ENCODE peak calls at places on chromosome 20, in six cellular contexts. K is SK-N-SH, C is HCT116, H is K562, M is GM12878, U is HepG2. Q is an unnamed sample.

GRCh38 chr20:44702776-44703175 is 12.4 kb upstream of the CCN5 start:
- DNase-seq in M (no peak), H (no peak), U (no peak), K (no peak), C (no peak), Q (no peak)

GRCh38 chr20:41217422-41217821 is 80.1 kb downstream of the PLCG1 start:
- DNase-seq in M (no peak), K (no peak), C (no peak), H (no peak), U (no peak), Q (no peak)

GRCh38 chr20:20461526-20461925 is 93.6 kb downstream of the INSM1 start:
- DNase-seq in U (no peak), M (no peak), C (no peak), H (no peak), K (no peak), Q (no peak)

GRCh38 chr20:48019496-48019895 is 234.2 kb upstream of the SULF2 start:
- DNase-seq in M (no peak), K (no peak), U (no peak), H (no peak), C (no peak), Q (no peak)

GRCh38 chr20:9353916-9354276 is 160.5 kb upstream of the LAMP5 start:
- DNase-seq in H (no peak), M (no peak), U (no peak), C (no peak), K (no peak), Q (no peak)

GRCh38 chr20:23548408-23548807 is 19.9 kb downstream of the CST9L start:
- DNase-seq in U (no peak), K (no peak), M (no peak), C (no peak), H (no peak), Q (no peak)

GRCh38 chr20:52749020-52749419 is 223.1 kb upstream of the TSHZ2 start:
- DNase-seq in H (no peak), K (peak; percentile 22), M (no peak), C (no peak), U (no peak), Q (no peak)

GRCh38 chr20:10090588-10091166 is 55.9 kb downstream of the ANKEF1 start:
- DNase-seq in H (peak; percentile 11), U (peak; percentile 63), C (peak; percentile 38), M (no peak), K (peak; percentile 50), Q (peak; percentile 48)

GRCh38 chr20:18971574-18971973 is 158.0 kb downstream of the SCP2D1 start:
- DNase-seq in U (no peak), K (no peak), H (no peak), C (no peak), M (no peak), Q (no peak)

GRCh38 chr20:44747166-44748004 is 1.7 kb downstream of the KCNK15 start:
- DNase-seq in H (peak; percentile 74), C (peak; percentile 89), K (peak; percentile 86), U (peak; percentile 64), M (no peak), Q (peak; percentile 69)

GRCh38 chr20:63680427-63680826 is 16.0 kb upstream of the TNFRSF6B start:
- DNase-seq in C (no peak), U (no peak), K (no peak), M (no peak), H (no peak), Q (no peak)

GRCh38 chr20:51404297-51405060 is 138.0 kb downstream of the NFATC2 start:
- DNase-seq in H (no peak), C (no peak), K (no peak), M (peak; percentile 80), U (no peak), Q (no peak)

GRCh38 chr20:63274381-63275228 is 2.0 kb downstream of the ARFGAP1 start:
- DNase-seq in C (no peak), H (no peak), U (no peak), M (no peak), K (no peak), Q (no peak)

GRCh38 chr20:41003143-41003932 is 25.3 kb upstream of the TOP1 start:
- DNase-seq in H (peak; percentile 61), U (peak; percentile 99), C (peak; percentile 98), M (no peak), K (no peak), Q (peak; percentile 98)

GRCh38 chr20:50260480-50261221 is 70.0 kb downstream of the CEBPB start:
- DNase-seq in M (no peak), K (no peak), C (no peak), H (peak; percentile 33), U (no peak), Q (no peak)

GRCh38 chr20:62782149-62782892 is 14.0 kb upstream of the MRGBP start:
- DNase-seq in K (no peak), H (no peak), M (no peak), U (peak; percentile 53), C (no peak), Q (no peak)

GRCh38 chr20:44034451-44034850 is 119.8 kb downstream of the TOX2 start:
- DNase-seq in C (no peak), H (no peak), M (no peak), U (no peak), K (no peak), Q (no peak)

DNA sequence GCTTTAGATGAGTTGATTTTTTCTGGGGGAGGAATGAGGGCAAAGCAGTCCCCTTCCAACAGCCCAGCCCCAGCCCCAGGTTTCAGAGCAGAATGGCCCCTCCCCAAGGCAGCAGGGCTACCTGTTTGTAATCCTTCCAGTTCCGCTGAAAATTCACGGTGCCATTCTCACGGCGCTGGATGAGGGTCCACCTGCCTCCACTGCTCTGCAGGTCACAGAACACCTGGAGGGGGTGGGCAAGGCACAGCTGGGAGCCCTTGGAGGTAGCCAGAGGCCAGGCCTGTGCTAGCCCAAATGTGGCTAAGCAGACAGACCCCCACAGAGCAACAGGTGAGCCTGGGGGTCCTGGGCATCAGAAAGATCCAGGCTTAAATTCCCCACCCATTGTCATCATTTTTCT is 36.5 kb downstream of the ANGPT4 start:
- DNase-seq in H (no peak), M (no peak), U (no peak), C (no peak), K (no peak), Q (no peak)
- TF ChIP-seq REST in H (no peak), M (no peak), U (no peak), C (no peak), K (no peak), Q (no peak)

DNA sequence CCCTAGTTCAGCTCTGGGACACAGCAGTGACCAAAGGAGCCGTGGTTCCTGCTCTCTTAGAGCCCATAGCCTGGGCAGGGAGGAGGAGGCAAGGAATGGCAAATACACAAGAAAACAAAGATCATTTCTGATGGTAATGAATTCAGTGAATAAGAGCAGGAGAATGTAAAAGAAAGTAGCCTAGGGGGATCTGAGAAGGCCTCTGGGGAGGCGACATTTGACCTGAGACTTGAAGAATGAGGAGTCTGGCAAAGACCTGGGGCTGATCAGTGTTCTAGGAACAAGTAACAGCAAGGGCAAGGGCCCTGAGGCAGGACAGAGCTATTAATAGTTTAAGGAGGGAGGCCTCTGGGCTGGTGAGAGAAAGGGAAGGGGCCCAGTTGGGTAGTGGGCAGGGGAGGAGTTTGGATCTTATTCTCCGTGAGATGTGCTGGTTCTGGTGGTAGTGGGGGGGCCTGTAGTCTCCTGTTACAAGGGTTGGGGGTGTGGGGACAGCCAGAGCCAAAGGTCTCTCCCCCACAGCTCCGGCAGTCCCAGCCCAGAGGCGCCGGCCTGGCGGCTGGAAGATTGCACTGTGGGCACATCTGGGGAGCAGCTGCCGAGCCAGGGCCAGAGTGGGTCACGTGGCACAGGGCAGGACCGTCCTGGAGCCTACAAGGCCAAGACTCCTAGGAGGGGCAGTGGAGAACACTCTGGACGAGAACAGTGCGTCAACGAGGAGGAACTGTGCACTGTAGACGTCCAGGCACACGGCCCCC is 9.3 kb upstream of the ID1 start:
- DNase-seq in C (peak; percentile 57), U (peak; percentile 96), K (peak; percentile 90), M (no peak), H (peak; percentile 26), Q (no peak)
- TF ChIP-seq SIN3A in C (no peak), U (no peak), K (no peak), M (no peak), H (no peak), Q (no peak)

GRCh38 chr20:54113553-54113952 is 43.2 kb upstream of the BCAS1 start:
- DNase-seq in K (no peak), C (no peak), U (no peak), M (no peak), H (no peak), Q (no peak)
- TF ChIP-seq REST in K (no peak), C (no peak), U (no peak), M (no peak), H (no peak), Q (no peak)

GRCh38 chr20:3188823-3189413 is 15.6 kb downstream of the DDRGK1 start:
- DNase-seq in C (no peak), H (no peak), M (no peak), K (no peak), U (no peak), Q (no peak)
- TF ChIP-seq SIN3A in C (no peak), H (no peak), M (no peak), K (no peak), U (no peak), Q (no peak)

GRCh38 chr20:33976959-33977358 is 16.8 kb upstream of the RALY start:
- DNase-seq in C (no peak), K (no peak), U (no peak), H (no peak), M (no peak), Q (no peak)

GRCh38 chr20:33969563-33969962 is 24.1 kb upstream of the RALY start:
- DNase-seq in H (no peak), U (no peak), K (no peak), M (no peak), C (no peak), Q (no peak)

GRCh38 chr20:33970229-33970628 is 23.5 kb upstream of the RALY start:
- DNase-seq in H (no peak), U (no peak), K (no peak), C (no peak), M (no peak), Q (no peak)

GRCh38 chr20:33967126-33967525 is 26.6 kb upstream of the RALY start:
- DNase-seq in M (no peak), K (no peak), H (no peak), U (no peak), C (no peak), Q (no peak)

GRCh38 chr20:33971147-33971775 is 22.4 kb upstream of the RALY start:
- DNase-seq in C (no peak), M (no peak), U (no peak), K (no peak), H (no peak), Q (no peak)
- TF ChIP-seq REST in C (no peak), M (no peak), U (no peak), K (no peak), H (no peak), Q (no peak)

GRCh38 chr20:11734431-11734830 is 183.3 kb upstream of the BTBD3 start:
- DNase-seq in H (no peak), C (no peak), U (no peak), K (no peak), M (no peak), Q (no peak)
- TF ChIP-seq SIN3A in H (no peak), C (no peak), U (no peak), K (no peak), M (no peak), Q (no peak)

GRCh38 chr20:32336918-32337347 is 21.2 kb upstream of the ASXL1 start:
- DNase-seq in H (peak; percentile 38), K (peak; percentile 47), U (peak; percentile 86), M (no peak), C (no peak), Q (peak; percentile 51)
- TF ChIP-seq REST in H (no peak), K (no peak), U (no peak), M (no peak), C (no peak), Q (no peak)

Q was measured in Panc1.